ENCODE peak calls at places on chromosome 7, in six cellular contexts. R is endothelial cell; Y is HFF-Myc; E is hippocampal formation; I is NCI-H187; P is stimulated activated CD8-positive, alpha-beta memory T cell treated with anti-CD3 and anti-CD28 coated beads, Interleukin-2, amount 100 ng/mL, for 48 hours. G is an unnamed sample.

GRCh38 chr7:118918556-118918955 is 694.1 kb downstream of the ANKRD7 start:
- DNase-seq in P (no peak), E (no peak), I (no peak), Y (no peak), R (no peak), G (no peak)

GRCh38 chr7:155490697-155491628 is 33.0 kb downstream of the EN2 start:
- DNase-seq in R (peak; percentile 89), Y (no peak), P (no peak), E (peak; percentile 10), I (no peak), G (no peak)

GRCh38 chr7:130273081-130273699 is 6.5 kb downstream of the CPA2 start:
- DNase-seq in Y (no peak), P (no peak), I (peak; percentile 88), R (peak; percentile 67), E (no peak), G (no peak)

GRCh38 chr7:28573059-28573553 is 160.8 kb downstream of the CREB5 start:
- DNase-seq in E (no peak), I (no peak), P (no peak), R (no peak), Y (peak; percentile 72), G (no peak)

GRCh38 chr7:102284399-102284798 is 2.3 kb upstream of the SH2B2 start:
- DNase-seq in Y (no peak), E (no peak), R (no peak), I (no peak), P (no peak), G (no peak)

GRCh38 chr7:101377189-101377736 is 14.6 kb downstream of the COL26A1 start:
- DNase-seq in I (no peak), Y (no peak), R (no peak), P (no peak), E (no peak), G (no peak)

GRCh38 chr7:50335230-50335794 is 30.8 kb downstream of the IKZF1 start:
- DNase-seq in P (no peak), I (no peak), E (no peak), R (no peak), Y (no peak), G (no peak)

GRCh38 chr7:112995091-112995824 is 91.4 kb downstream of the GPR85 start:
- DNase-seq in P (no peak), R (no peak), Y (no peak), E (no peak), I (no peak), G (peak; percentile 23)

GRCh38 chr7:94939393-94939792 is 32.0 kb downstream of the PPP1R9A start:
- DNase-seq in I (no peak), R (no peak), Y (no peak), E (no peak), P (no peak), G (no peak)

GRCh38 chr7:76318488-76319353 is 16.2 kb downstream of the HSPB1 start:
- DNase-seq in P (peak; percentile 58), Y (no peak), E (peak; percentile 44), I (peak; percentile 52), R (peak; percentile 48), G (peak; percentile 86)

GRCh38 chr7:116355423-116355765 is 144.1 kb upstream of the CAV2 start:
- DNase-seq in P (no peak), I (no peak), Y (no peak), R (no peak), E (no peak), G (no peak)

GRCh38 chr7:107971613-107972012 is 31.3 kb downstream of the LAMB1 start:
- DNase-seq in R (no peak), P (no peak), Y (no peak), I (no peak), E (no peak), G (no peak)

GRCh38 chr7:9785211-9785610 is 1188.5 kb upstream of the PHF14 start:
- DNase-seq in P (no peak), I (no peak), Y (no peak), R (no peak), E (no peak), G (no peak)

GRCh38 chr7:23594879-23595604 is 2.1 kb upstream of the CCDC126 start:
- DNase-seq in R (no peak), E (no peak), Y (no peak), P (no peak), I (no peak), G (no peak)

GRCh38 chr7:48180981-48181380 is 9.7 kb downstream of the ABCA13 start:
- DNase-seq in I (no peak), E (no peak), R (no peak), P (no peak), Y (no peak), G (no peak)

GRCh38 chr7:132270517-132270916 is 305.8 kb downstream of the PLXNA4 start:
- DNase-seq in P (no peak), I (no peak), E (no peak), R (no peak), Y (no peak), G (no peak)

GRCh38 chr7:16070806-16071205 is 350.5 kb downstream of the CRPPA start:
- DNase-seq in Y (no peak), I (no peak), R (no peak), P (no peak), E (no peak), G (no peak)

GRCh38 chr7:11379641-11380040 is 406.0 kb downstream of the PHF14 start:
- DNase-seq in R (no peak), P (no peak), E (no peak), Y (no peak), I (no peak), G (no peak)

GRCh38 chr7:23043441-23043840 is 29.5 kb upstream of the HYCC1 start:
- DNase-seq in P (no peak), Y (no peak), I (no peak), E (no peak), R (no peak), G (no peak)

GRCh38 chr7:5633161-5634106 is 148.0 kb downstream of the RNF216 start:
- DNase-seq in I (no peak), Y (no peak), P (no peak), E (no peak), R (no peak), G (no peak)

GRCh38 chr7:46993396-46993795 is 588.5 kb downstream of the TNS3 start:
- DNase-seq in I (no peak), E (no peak), Y (no peak), P (no peak), R (no peak), G (no peak)

GRCh38 chr7:5564894-5565293 is 141.3 kb upstream of the TNRC18 start:
- DNase-seq in E (no peak), Y (no peak), R (no peak), I (no peak), P (no peak), G (no peak)

GRCh38 chr7:139696547-139696946 is 81.3 kb downstream of the HIPK2 start:
- DNase-seq in E (no peak), I (no peak), Y (no peak), P (no peak), R (no peak), G (no peak)

GRCh38 chr7:23696916-23697441 is 13.0 kb upstream of the STK31 start:
- DNase-seq in R (peak; percentile 74), Y (peak; percentile 40), P (peak; percentile 29), E (no peak), I (no peak), G (peak; percentile 2)

GRCh38 chr7:114405427-114405826 is 9.2 kb upstream of the FOXP2 start:
- DNase-seq in I (no peak), P (no peak), R (no peak), E (no peak), Y (no peak), G (no peak)

GRCh38 chr7:4694653-4695335 is 12.7 kb downstream of the FOXK1 start:
- DNase-seq in E (no peak), I (no peak), P (no peak), Y (no peak), R (no peak), G (peak; percentile 64)

GRCh38 chr7:48139461-48139860 is 31.8 kb upstream of the ABCA13 start:
- DNase-seq in I (no peak), P (no peak), E (no peak), Y (no peak), R (no peak), G (no peak)